ENCODE peak calls at places on chromosomes 7 and 10, in six cellular contexts. A is endothelial cell; B is activated CD4-positive, alpha-beta T cell treated with anti-CD3 and anti-CD28 coated beads, Interleukin-2, amount 10 ng/mL, durations not matched to agents 7 days and 5 days; M is trophoblast cell; S is stimulated activated CD4-positive, alpha-beta T cell treated with anti-CD3 and anti-CD28 coated beads, Interleukin-15, amount 100 ng/mL, for 1 hour; D is activated T-helper 9 cell treated with anti-CD3 and anti-CD28 coated beads, Interleukin-2, amount 50 U/mL, for 16 hours. G is an unnamed sample.
A peak's percentile ranks its signal among the peaks of the same experiment; 100 is the strongest.

GRCh38 chr7:107439025-107439424 is 30.8 kb upstream of the GPR22 start:
- DNase-seq in A (no peak), B (no peak), M (no peak), S (no peak), D (no peak), G (no peak)

GRCh38 chr7:29748286-29749099 is 57.8 kb upstream of the WIPF3 start:
- DNase-seq in A (no peak), B (no peak), M (no peak), S (no peak), D (no peak), G (no peak)

GRCh38 chr10:67783576-67784294 is 54.3 kb downstream of the DNAJC12 start:
- DNase-seq in A (no peak), B (no peak), M (no peak), S (no peak), D (no peak), G (no peak)

GRCh38 chr10:25209618-25210017 is 34.8 kb downstream of the GPR158 start:
- DNase-seq in A (no peak), B (no peak), M (no peak), S (no peak), D (no peak), G (no peak)

GRCh38 chr10:69972951-69973350 is 79.7 kb upstream of the MACROH2A2 start:
- DNase-seq in A (no peak), B (no peak), M (no peak), S (no peak), D (no peak), G (no peak)

GRCh38 chr10:45425628-45426563 is 51.9 kb downstream of the ALOX5 start:
- DNase-seq in A (no peak), B (no peak), M (no peak), S (no peak), D (no peak), G (no peak)

GRCh38 chr10:90125406-90125805 is 424.0 kb downstream of the KIF20B start:
- DNase-seq in A (no peak), B (no peak), M (no peak), S (no peak), D (no peak), G (no peak)

GRCh38 chr7:77651544-77652162 is 44.6 kb upstream of the RSBN1L start:
- DNase-seq in A (peak; percentile 38), B (peak; percentile 62), M (no peak), S (no peak), D (no peak), G (no peak)

GRCh38 chr7:87199241-87199640 is 20.3 kb downstream of the TMEM243 start:
- DNase-seq in A (no peak), B (no peak), M (no peak), S (no peak), D (no peak), G (no peak)

GRCh38 chr10:33252794-33253203 is 81.7 kb downstream of the NRP1 start:
- DNase-seq in A (no peak), B (no peak), M (no peak), S (no peak), D (no peak), G (no peak)

GRCh38 chr10:126391162-126391880 is 3.0 kb upstream of the ADAM12 start:
- DNase-seq in A (no peak), B (no peak), M (no peak), S (no peak), D (no peak), G (no peak)

GRCh38 chr10:121088524-121088923 is 237.4 kb downstream of the WDR11 start:
- DNase-seq in A (peak; percentile 49), B (no peak), M (no peak), S (no peak), D (no peak), G (no peak)

G was measured in dorsolateral prefrontal cortex.